ENCODE peak calls at places on chromosome 16, in five cellular contexts. D, I, G, M and L are unnamed samples.

GRCh38 chr16:58336332-58337089 is 41.7 kb upstream of the PRSS54 start:
- DNase-seq in G (peak; percentile 65), D (peak; percentile 69), I (peak; percentile 87), M (peak; percentile 18), L (peak; percentile 66)

GRCh38 chr16:49620158-49620867 is 235.6 kb downstream of the ZNF423 start:
- DNase-seq in M (no peak), G (no peak), I (peak; percentile 84), D (no peak), L (no peak)

GRCh38 chr16:85979605-85980004 is 80.6 kb downstream of the IRF8 start:
- DNase-seq in M (no peak), D (no peak), G (no peak), I (no peak), L (no peak)

GRCh38 chr16:2817496-2818277 is 650 bp downstream of the PRSS21 start:
- DNase-seq in D (no peak), M (no peak), G (no peak), I (no peak), L (no peak)

GRCh38 chr16:30532285-30533145 is 2.1 kb downstream of the ZNF747 start:
- DNase-seq in I (no peak), D (no peak), M (no peak), G (no peak), L (no peak)

GRCh38 chr16:10982430-10983174 is 38.2 kb downstream of the CLEC16A start:
- DNase-seq in G (no peak), D (no peak), M (no peak), I (no peak), L (no peak)

GRCh38 chr16:1541293-1542165 is 8.1 kb downstream of the TMEM204 start:
- DNase-seq in M (no peak), I (no peak), G (no peak), D (no peak), L (no peak)

GRCh38 chr16:75565640-75566039 is 539 bp upstream of the GABARAPL2 start:
- DNase-seq in M (no peak), D (no peak), G (no peak), I (peak; percentile 16), L (no peak)

GRCh38 chr16:56625943-56626654 is 518 bp downstream of the MT1E start:
- DNase-seq in G (no peak), M (no peak), D (no peak), I (peak; percentile 67), L (no peak)

GRCh38 chr16:12095275-12096161 is 119.0 kb downstream of the SNX29 start:
- DNase-seq in M (no peak), I (peak; percentile 75), D (peak; percentile 39), G (peak; percentile 51), L (peak; percentile 57)

GRCh38 chr16:30715777-30716445 is 16.9 kb downstream of the SRCAP start:
- DNase-seq in I (no peak), D (no peak), M (no peak), G (no peak), L (no peak)

GRCh38 chr16:57325458-57325857 is 33.1 kb upstream of the CCL22 start:
- DNase-seq in G (no peak), I (no peak), D (no peak), M (no peak), L (no peak)

GRCh38 chr16:30065943-30066881 is 652 bp downstream of the ALDOA start:
- DNase-seq in I (peak; percentile 64), M (no peak), G (no peak), D (no peak), L (no peak)

GRCh38 chr16:12262454-12263180 is 286.1 kb downstream of the SNX29 start:
- DNase-seq in G (no peak), I (no peak), M (no peak), D (no peak), L (no peak)

GRCh38 chr16:50196736-50197135 is 43.6 kb downstream of the TENT4B start:
- DNase-seq in D (no peak), G (no peak), M (no peak), I (no peak), L (peak; percentile 49)

GRCh38 chr16:79132745-79133144 is 467.8 kb downstream of the MAF start:
- DNase-seq in I (no peak), D (no peak), G (no peak), M (no peak), L (no peak)

GRCh38 chr16:27232061-27232841 is 28.9 kb downstream of the KDM8 start:
- DNase-seq in I (no peak), D (no peak), G (no peak), M (no peak), L (peak; percentile 30)

GRCh38 chr16:88773812-88774291 is 11.2 kb downstream of the PIEZO1 start:
- DNase-seq in D (no peak), M (no peak), I (peak; percentile 88), G (no peak), L (no peak)

GRCh38 chr16:69311533-69312388 is 611 bp downstream of the VPS4A start:
- DNase-seq in G (peak; percentile 20), D (no peak), I (peak; percentile 69), M (no peak), L (no peak)

GRCh38 chr16:64990101-64990500 is 131.8 kb downstream of the CDH11 start:
- DNase-seq in M (no peak), G (no peak), D (no peak), I (no peak), L (no peak)

GRCh38 chr16:80107900-80108299 is 432.9 kb upstream of the DYNLRB2 start:
- DNase-seq in I (no peak), G (no peak), D (no peak), M (no peak), L (no peak)